ENCODE peak calls at places on chromosome 4, in seven cellular contexts. One of them, this sample, is unnamed.

GRCh38 chr4:111943796-111944203 is 201.5 kb upstream of the FAM241A start:
- DNase-seq in keratinocyte: no peak
- DNase-seq in tibial nerve: no peak
- DNase-seq in iPS DF 19.7: no peak
- DNase-seq in NCI-H460: peak; percentile 42
- DNase-seq in prostate gland: no peak
- DNase-seq in T-helper 1 cell: no peak
- DNase-seq in this sample: peak; percentile 24

GRCh38 chr4:123749408-123749807 is 352.8 kb downstream of the SPRY1 start:
- DNase-seq in T-helper 1 cell: no peak
- DNase-seq in iPS DF 19.7: no peak
- DNase-seq in NCI-H460: no peak
- DNase-seq in prostate gland: no peak
- DNase-seq in tibial nerve: no peak
- DNase-seq in keratinocyte: no peak
- DNase-seq in this sample: no peak

GRCh38 chr4:1855334-1856070 is 454 bp downstream of the LETM1 start:
- DNase-seq in iPS DF 19.7: no peak
- DNase-seq in tibial nerve: no peak
- DNase-seq in keratinocyte: no peak
- DNase-seq in NCI-H460: no peak
- DNase-seq in T-helper 1 cell: no peak
- DNase-seq in prostate gland: no peak
- DNase-seq in this sample: peak; percentile 56

GRCh38 chr4:163988921-163989320 is 494.4 kb downstream of the TMA16 start:
- DNase-seq in iPS DF 19.7: no peak
- DNase-seq in tibial nerve: no peak
- DNase-seq in NCI-H460: no peak
- DNase-seq in keratinocyte: no peak
- DNase-seq in prostate gland: no peak
- DNase-seq in T-helper 1 cell: no peak
- DNase-seq in this sample: no peak

GRCh38 chr4:14752341-14753046 is 249.8 kb upstream of the CPEB2 start:
- DNase-seq in iPS DF 19.7: no peak
- DNase-seq in T-helper 1 cell: no peak
- DNase-seq in tibial nerve: no peak
- DNase-seq in prostate gland: no peak
- DNase-seq in keratinocyte: no peak
- DNase-seq in NCI-H460: no peak
- DNase-seq in this sample: no peak

GRCh38 chr4:3321295-3321889 is 28.6 kb downstream of the RGS12 start:
- DNase-seq in iPS DF 19.7: no peak
- DNase-seq in NCI-H460: no peak
- DNase-seq in prostate gland: no peak
- DNase-seq in keratinocyte: no peak
- DNase-seq in tibial nerve: no peak
- DNase-seq in T-helper 1 cell: no peak
- DNase-seq in this sample: no peak

GRCh38 chr4:101183658-101184373 is 163.5 kb downstream of the PPP3CA start:
- DNase-seq in iPS DF 19.7: no peak
- DNase-seq in prostate gland: no peak
- DNase-seq in NCI-H460: no peak
- DNase-seq in tibial nerve: no peak
- DNase-seq in keratinocyte: no peak
- DNase-seq in T-helper 1 cell: no peak
- DNase-seq in this sample: no peak

GRCh38 chr4:152850377-152850776 is 70.6 kb downstream of the ARFIP1 start:
- DNase-seq in prostate gland: no peak
- DNase-seq in keratinocyte: no peak
- DNase-seq in iPS DF 19.7: peak; percentile 90
- DNase-seq in T-helper 1 cell: no peak
- DNase-seq in NCI-H460: no peak
- DNase-seq in tibial nerve: no peak
- DNase-seq in this sample: peak; percentile 12

GRCh38 chr4:101527186-101527585 is 179.9 kb upstream of the PPP3CA start:
- DNase-seq in T-helper 1 cell: peak; percentile 34
- DNase-seq in iPS DF 19.7: no peak
- DNase-seq in NCI-H460: no peak
- DNase-seq in prostate gland: no peak
- DNase-seq in tibial nerve: no peak
- DNase-seq in keratinocyte: no peak
- DNase-seq in this sample: peak; percentile 34

GRCh38 chr4:163344147-163345050 is 707 bp downstream of the NPY5R start:
- DNase-seq in iPS DF 19.7: no peak
- DNase-seq in prostate gland: no peak
- DNase-seq in NCI-H460: no peak
- DNase-seq in T-helper 1 cell: no peak
- DNase-seq in tibial nerve: no peak
- DNase-seq in keratinocyte: no peak
- DNase-seq in this sample: no peak

GRCh38 chr4:158809611-158810486 is 41.0 kb downstream of the FNIP2 start:
- DNase-seq in T-helper 1 cell: no peak
- DNase-seq in keratinocyte: no peak
- DNase-seq in iPS DF 19.7: no peak
- DNase-seq in tibial nerve: peak; percentile 57
- DNase-seq in NCI-H460: no peak
- DNase-seq in prostate gland: peak; percentile 58
- DNase-seq in this sample: peak; percentile 20

GRCh38 chr4:69470561-69470960 is 25.1 kb downstream of the UGT2B4 start:
- DNase-seq in prostate gland: no peak
- DNase-seq in T-helper 1 cell: no peak
- DNase-seq in NCI-H460: no peak
- DNase-seq in keratinocyte: no peak
- DNase-seq in tibial nerve: no peak
- DNase-seq in iPS DF 19.7: no peak
- DNase-seq in this sample: no peak

GRCh38 chr4:77579406-77580076 is 26.1 kb upstream of the CXCL13 start:
- DNase-seq in prostate gland: no peak
- DNase-seq in tibial nerve: no peak
- DNase-seq in T-helper 1 cell: no peak
- DNase-seq in NCI-H460: no peak
- DNase-seq in keratinocyte: no peak
- DNase-seq in iPS DF 19.7: no peak
- DNase-seq in this sample: no peak

GRCh38 chr4:108010167-108010566 is 20.5 kb downstream of the HADH start:
- DNase-seq in T-helper 1 cell: no peak
- DNase-seq in keratinocyte: no peak
- DNase-seq in tibial nerve: no peak
- DNase-seq in NCI-H460: no peak
- DNase-seq in iPS DF 19.7: no peak
- DNase-seq in prostate gland: no peak
- DNase-seq in this sample: no peak

GRCh38 chr4:83993774-83994173 is 457.9 kb downstream of the GPAT3 start:
- DNase-seq in NCI-H460: no peak
- DNase-seq in keratinocyte: no peak
- DNase-seq in prostate gland: no peak
- DNase-seq in iPS DF 19.7: no peak
- DNase-seq in tibial nerve: no peak
- DNase-seq in T-helper 1 cell: no peak
- DNase-seq in this sample: no peak

GRCh38 chr4:40562681-40563080 is 67.0 kb downstream of the RBM47 start:
- DNase-seq in keratinocyte: no peak
- DNase-seq in prostate gland: no peak
- DNase-seq in iPS DF 19.7: no peak
- DNase-seq in T-helper 1 cell: no peak
- DNase-seq in NCI-H460: no peak
- DNase-seq in tibial nerve: no peak
- DNase-seq in this sample: no peak

GRCh38 chr4:177220376-177220775 is 89.3 kb upstream of the NEIL3 start:
- DNase-seq in tibial nerve: no peak
- DNase-seq in iPS DF 19.7: no peak
- DNase-seq in T-helper 1 cell: no peak
- DNase-seq in NCI-H460: no peak
- DNase-seq in keratinocyte: no peak
- DNase-seq in prostate gland: no peak
- DNase-seq in this sample: no peak

GRCh38 chr4:48228887-48229462 is 40.7 kb downstream of the TEC start:
- DNase-seq in prostate gland: no peak
- DNase-seq in T-helper 1 cell: no peak
- DNase-seq in iPS DF 19.7: no peak
- DNase-seq in NCI-H460: no peak
- DNase-seq in tibial nerve: no peak
- DNase-seq in keratinocyte: no peak
- DNase-seq in this sample: no peak

GRCh38 chr4:101347557-101348366 is 436 bp upstream of the PPP3CA start:
- DNase-seq in tibial nerve: peak; percentile 99
- DNase-seq in T-helper 1 cell: peak; percentile 99
- DNase-seq in prostate gland: peak; percentile 100
- DNase-seq in keratinocyte: peak; percentile 69
- DNase-seq in NCI-H460: peak; percentile 92
- DNase-seq in iPS DF 19.7: peak; percentile 45
- DNase-seq in this sample: peak; percentile 93

GRCh38 chr4:153705743-153706468 is 21.8 kb downstream of the TLR2 start:
- DNase-seq in T-helper 1 cell: no peak
- DNase-seq in prostate gland: no peak
- DNase-seq in keratinocyte: no peak
- DNase-seq in iPS DF 19.7: no peak
- DNase-seq in tibial nerve: no peak
- DNase-seq in NCI-H460: no peak
- DNase-seq in this sample: no peak

GRCh38 chr4:121738780-121739547 is 26.0 kb downstream of the SMIM43 start:
- DNase-seq in T-helper 1 cell: no peak
- DNase-seq in keratinocyte: no peak
- DNase-seq in iPS DF 19.7: no peak
- DNase-seq in NCI-H460: no peak
- DNase-seq in tibial nerve: no peak
- DNase-seq in prostate gland: no peak
- DNase-seq in this sample: no peak

GRCh38 chr4:165966833-165967232 is 93.8 kb downstream of the TLL1 start:
- DNase-seq in keratinocyte: no peak
- DNase-seq in NCI-H460: no peak
- DNase-seq in iPS DF 19.7: no peak
- DNase-seq in T-helper 1 cell: no peak
- DNase-seq in tibial nerve: no peak
- DNase-seq in prostate gland: no peak
- DNase-seq in this sample: no peak

GRCh38 chr4:148006025-148006424 is 274.1 kb downstream of the ARHGAP10 start:
- DNase-seq in keratinocyte: no peak
- DNase-seq in prostate gland: no peak
- DNase-seq in NCI-H460: no peak
- DNase-seq in iPS DF 19.7: no peak
- DNase-seq in tibial nerve: no peak
- DNase-seq in T-helper 1 cell: no peak
- DNase-seq in this sample: no peak

GRCh38 chr4:184978211-184978610 is 40.1 kb upstream of the HELT start:
- DNase-seq in T-helper 1 cell: no peak
- DNase-seq in iPS DF 19.7: no peak
- DNase-seq in prostate gland: no peak
- DNase-seq in NCI-H460: peak; percentile 6
- DNase-seq in keratinocyte: no peak
- DNase-seq in tibial nerve: no peak
- DNase-seq in this sample: no peak

GRCh38 chr4:575281-576141 is 584 bp downstream of the TMEM271 start:
- DNase-seq in NCI-H460: no peak
- DNase-seq in T-helper 1 cell: no peak
- DNase-seq in prostate gland: no peak
- DNase-seq in tibial nerve: no peak
- DNase-seq in iPS DF 19.7: no peak
- DNase-seq in keratinocyte: peak; percentile 30
- DNase-seq in this sample: no peak

GRCh38 chr4:38620025-38620424 is 44.0 kb upstream of the KLF3 start:
- DNase-seq in iPS DF 19.7: no peak
- DNase-seq in prostate gland: no peak
- DNase-seq in T-helper 1 cell: no peak
- DNase-seq in tibial nerve: no peak
- DNase-seq in NCI-H460: no peak
- DNase-seq in keratinocyte: no peak
- DNase-seq in this sample: no peak

GRCh38 chr4:25258980-25259578 is 25.2 kb downstream of the PI4K2B start:
- DNase-seq in NCI-H460: no peak
- DNase-seq in iPS DF 19.7: no peak
- DNase-seq in prostate gland: no peak
- DNase-seq in T-helper 1 cell: no peak
- DNase-seq in keratinocyte: peak; percentile 21
- DNase-seq in tibial nerve: no peak
- DNase-seq in this sample: no peak

GRCh38 chr4:98558770-98559169 is 99.6 kb downstream of the TSPAN5 start:
- DNase-seq in NCI-H460: no peak
- DNase-seq in T-helper 1 cell: no peak
- DNase-seq in keratinocyte: no peak
- DNase-seq in prostate gland: no peak
- DNase-seq in tibial nerve: no peak
- DNase-seq in iPS DF 19.7: no peak
- DNase-seq in this sample: no peak

GRCh38 chr4:153634737-153635353 is 49.2 kb upstream of the TLR2 start:
- DNase-seq in iPS DF 19.7: no peak
- DNase-seq in keratinocyte: no peak
- DNase-seq in T-helper 1 cell: no peak
- DNase-seq in tibial nerve: no peak
- DNase-seq in NCI-H460: peak; percentile 8
- DNase-seq in prostate gland: no peak
- DNase-seq in this sample: no peak

GRCh38 chr4:101784957-101785356 is 5.6 kb upstream of the BANK1 start:
- DNase-seq in T-helper 1 cell: no peak
- DNase-seq in prostate gland: no peak
- DNase-seq in keratinocyte: no peak
- DNase-seq in iPS DF 19.7: no peak
- DNase-seq in NCI-H460: no peak
- DNase-seq in tibial nerve: no peak
- DNase-seq in this sample: no peak

GRCh38 chr4:169208516-169208915 is 62.2 kb downstream of the SH3RF1 start:
- DNase-seq in keratinocyte: no peak
- DNase-seq in tibial nerve: no peak
- DNase-seq in NCI-H460: no peak
- DNase-seq in iPS DF 19.7: no peak
- DNase-seq in T-helper 1 cell: no peak
- DNase-seq in prostate gland: no peak
- DNase-seq in this sample: no peak

GRCh38 chr4:105594094-105595010 is 41.9 kb downstream of the ARHGEF38 start:
- DNase-seq in keratinocyte: no peak
- DNase-seq in prostate gland: no peak
- DNase-seq in tibial nerve: no peak
- DNase-seq in T-helper 1 cell: no peak
- DNase-seq in iPS DF 19.7: no peak
- DNase-seq in NCI-H460: no peak
- DNase-seq in this sample: peak; percentile 70

GRCh38 chr4:136922066-136922465 is 610.2 kb downstream of the PCDH18 start:
- DNase-seq in iPS DF 19.7: no peak
- DNase-seq in T-helper 1 cell: no peak
- DNase-seq in prostate gland: no peak
- DNase-seq in tibial nerve: no peak
- DNase-seq in keratinocyte: no peak
- DNase-seq in NCI-H460: no peak
- DNase-seq in this sample: no peak

GRCh38 chr4:138835833-138836521 is 179.6 kb upstream of the NOCT start:
- DNase-seq in prostate gland: no peak
- DNase-seq in tibial nerve: no peak
- DNase-seq in keratinocyte: no peak
- DNase-seq in T-helper 1 cell: no peak
- DNase-seq in NCI-H460: no peak
- DNase-seq in iPS DF 19.7: no peak
- DNase-seq in this sample: no peak

GRCh38 chr4:159374749-159375535 is 272.1 kb downstream of the RAPGEF2 start:
- DNase-seq in prostate gland: no peak
- DNase-seq in NCI-H460: no peak
- DNase-seq in T-helper 1 cell: no peak
- DNase-seq in tibial nerve: no peak
- DNase-seq in iPS DF 19.7: no peak
- DNase-seq in keratinocyte: no peak
- DNase-seq in this sample: no peak

This sample was measured in GM06990.